ENCODE peak calls at places on chromosomes 5 and 9, in seven cellular contexts. A is HCT116, J is upper lobe of left lung, Y is K562, U is transverse colon, C is GM23338, E is HepG2. O is an unnamed sample. For H3K4me1, the result is how much of the 10 kb centered on the place peaks cover.

GRCh38 chr9:17422994-17423680 is 155.7 kb upstream of the SH3GL2 start:
- DNase-seq in A (no peak), J (no peak), Y (no peak), U (peak), C (no peak), E (no peak), O (no peak)

GRCh38 chr9:124350485-124351263 is 64.6 kb downstream of the PSMB7 start:
- DNase-seq in A (no peak), J (no peak), Y (no peak), U (no peak), C (no peak), E (peak), O (no peak)

GRCh38 chr5:136192526-136193395 is at the start of gene SMIM32:
- DNase-seq in A (no peak), J (peak), Y (no peak), U (peak), C (peak), E (peak), O (no peak)

GRCh38 chr9:93673271-93673843 is 97.0 kb downstream of the PHF2 start:
- DNase-seq in A (no peak), J (no peak), Y (no peak), U (peak), C (no peak), E (no peak), O (peak)

GRCh38 chr9:16293610-16294009 is 576.9 kb downstream of the BNC2 start:
- DNase-seq in A (no peak), J (no peak), Y (no peak), U (no peak), C (no peak), E (no peak), O (no peak)

GRCh38 chr5:74685979-74686631 is 1.1 kb downstream of the HEXB start:
- DNase-seq in A (no peak), J (no peak), Y (peak), U (no peak), C (no peak), E (no peak), O (no peak)

GRCh38 chr9:706606-707451 is 134.7 kb upstream of the DMRT1 start:
- DNase-seq in A (no peak), J (peak), Y (peak), U (peak), C (peak), E (peak), O (peak)

GRCh38 chr5:138849439-138849838 is 25.7 kb downstream of the LRRTM2 start:
- DNase-seq in A (no peak), J (no peak), Y (no peak), U (no peak), C (no peak), E (no peak), O (no peak)

GRCh38 chr5:102561894-102562760 is 63.3 kb upstream of the SLCO6A1 start:
- DNase-seq in A (peak), J (no peak), Y (peak), U (peak), C (peak), E (peak), O (no peak)

GRCh38 chr5:15992918-15993317 is 186.7 kb downstream of the MARCHF11 start:
- DNase-seq in A (no peak), J (no peak), Y (no peak), U (no peak), C (no peak), E (no peak), O (no peak)

GRCh38 chr9:108412755-108413154 is 443.0 kb downstream of the ACTL7B start:
- DNase-seq in A (no peak), J (no peak), Y (no peak), U (no peak), C (peak), E (no peak), O (no peak)

GRCh38 chr5:135670588-135670987 is 91.8 kb upstream of the CXCL14 start:
- DNase-seq in A (no peak), J (no peak), Y (no peak), U (no peak), C (no peak), E (no peak), O (no peak)

GRCh38 chr9:15873573-15874177 is 320.8 kb downstream of the CCDC171 start:
- DNase-seq in A (peak), J (no peak), Y (no peak), U (no peak), C (peak), E (peak), O (no peak)

GRCh38 chr9:121261107-121261460 is 6.9 kb upstream of the GSN start:
- DNase-seq in A (no peak), J (no peak), Y (no peak), U (no peak), C (peak), E (no peak), O (no peak)

GRCh38 chr5:51275428-51275827 is 107.8 kb upstream of the ISL1 start:
- DNase-seq in A (no peak), J (no peak), Y (no peak), U (no peak), C (no peak), E (no peak), O (no peak)

GRCh38 chr5:1483856-1484255 is 38.6 kb upstream of the SLC6A3 start:
- DNase-seq in A (no peak), J (peak), Y (no peak), U (no peak), C (no peak), E (no peak), O (no peak)

GRCh38 chr5:99773290-99773689 is 761.9 kb upstream of the FAM174A start:
- DNase-seq in A (no peak), J (no peak), Y (no peak), U (no peak), C (no peak), E (no peak), O (no peak)

GRCh38 chr9:79657891-79658290 is 86.1 kb downstream of the TLE4 start:
- DNase-seq in A (no peak), J (no peak), Y (no peak), U (no peak), C (no peak), E (no peak), O (no peak)

GRCh38 chr5:140372971-140373487 is 13.0 kb downstream of the SLC4A9 start:
- DNase-seq in A (peak), J (no peak), Y (peak), U (peak), C (peak), E (peak), O (peak)

GRCh38 chr9:127950513-127951210 is 13.0 kb upstream of the DPM2 start:
- DNase-seq in A (no peak), J (peak), Y (no peak), U (no peak), C (no peak), E (peak), O (no peak)

GRCh38 chr9:120909904-120910303 is 16.7 kb downstream of the TRAF1 start:
- DNase-seq in A (no peak), J (no peak), Y (no peak), U (no peak), C (no peak), E (no peak), O (no peak)

GRCh38 chr9:79613145-79613544 is 41.4 kb downstream of the TLE4 start:
- DNase-seq in A (no peak), J (no peak), Y (no peak), U (no peak), C (peak), E (no peak), O (no peak)

GRCh38 chr9:81585191-81585763 is 104.1 kb downstream of the TLE1 start:
- DNase-seq in A (no peak), J (no peak), Y (no peak), U (no peak), C (no peak), E (no peak), O (no peak)

GRCh38 chr5:158988987-158989624 is 110.6 kb downstream of the EBF1 start:
- DNase-seq in A (no peak), J (no peak), Y (no peak), U (no peak), C (no peak), E (no peak), O (no peak)

GRCh38 chr5:72067682-72068470 is 39.4 kb upstream of the MAP1B start:
- DNase-seq in A (peak), J (no peak), Y (peak), U (no peak), C (no peak), E (no peak), O (no peak)

GRCh38 chr9:129650680-129651235 is 8.8 kb upstream of the ASB6 start:
- DNase-seq in A (no peak), J (peak), Y (no peak), U (no peak), C (no peak), E (no peak), O (no peak)

GRCh38 chr5:107199756-107200155 is 471.0 kb downstream of the EFNA5 start:
- DNase-seq in A (no peak), J (no peak), Y (no peak), U (no peak), C (no peak), E (no peak), O (no peak)

GRCh38 chr9:93172646-93173364 is 11.1 kb upstream of the WNK2 start:
- DNase-seq in A (no peak), J (no peak), Y (no peak), U (no peak), C (no peak), E (no peak), O (no peak)

GRCh38 chr5:130520211-130520610 is 615.9 kb downstream of the CHSY3 start:
- DNase-seq in A (no peak), J (no peak), Y (no peak), U (no peak), C (peak), E (no peak), O (no peak)

GRCh38 chr9:77843088-77843985 is 188.3 kb downstream of the GNAQ start:
- DNase-seq in A (no peak), J (no peak), Y (peak), U (no peak), C (peak), E (no peak), O (no peak)

GRCh38 chr5:79774171-79774854 is 84.7 kb downstream of the CMYA5 start:
- DNase-seq in A (peak), J (peak), Y (peak), U (no peak), C (peak), E (peak), O (no peak)

GRCh38 chr5:141954193-141954592 is 3.8 kb downstream of the PCDH12 start:
- DNase-seq in A (no peak), J (no peak), Y (no peak), U (no peak), C (no peak), E (no peak), O (no peak)

GRCh38 chr5:142981886-142982820 is 212.0 kb downstream of the ARHGAP26 start:
- DNase-seq in A (no peak), J (no peak), Y (no peak), U (peak), C (peak), E (peak), O (peak)

GRCh38 chr5:94707359-94707758 is 88.9 kb downstream of the SLF1 start:
- DNase-seq in A (no peak), J (no peak), Y (no peak), U (no peak), C (peak), E (no peak), O (no peak)

GRCh38 chr9:90858505-90858904 is 56.9 kb downstream of the SYK start:
- DNase-seq in A (no peak), J (no peak), Y (no peak), U (no peak), C (no peak), E (no peak), O (no peak)

GRCh38 chr9:134433101-134433500 is 106.8 kb downstream of the RXRA start:
- DNase-seq in A (no peak), J (peak), Y (no peak), U (no peak), C (no peak), E (no peak), O (peak)

GRCh38 chr5:180824630-180825476 is 22.2 kb upstream of the MGAT1 start:
- DNase-seq in A (no peak), J (no peak), Y (no peak), U (no peak), C (no peak), E (no peak), O (no peak)

GRCh38 chr9:127899200-127899943 is at the start of gene ST6GALNAC6:
- DNase-seq in A (no peak), J (peak), Y (peak), U (peak), C (peak), E (no peak), O (peak)

GRCh38 chr5:41722359-41722950 is 147.8 kb downstream of the OXCT1 start:
- DNase-seq in A (no peak), J (no peak), Y (no peak), U (no peak), C (peak), E (no peak), O (no peak)

DNA sequence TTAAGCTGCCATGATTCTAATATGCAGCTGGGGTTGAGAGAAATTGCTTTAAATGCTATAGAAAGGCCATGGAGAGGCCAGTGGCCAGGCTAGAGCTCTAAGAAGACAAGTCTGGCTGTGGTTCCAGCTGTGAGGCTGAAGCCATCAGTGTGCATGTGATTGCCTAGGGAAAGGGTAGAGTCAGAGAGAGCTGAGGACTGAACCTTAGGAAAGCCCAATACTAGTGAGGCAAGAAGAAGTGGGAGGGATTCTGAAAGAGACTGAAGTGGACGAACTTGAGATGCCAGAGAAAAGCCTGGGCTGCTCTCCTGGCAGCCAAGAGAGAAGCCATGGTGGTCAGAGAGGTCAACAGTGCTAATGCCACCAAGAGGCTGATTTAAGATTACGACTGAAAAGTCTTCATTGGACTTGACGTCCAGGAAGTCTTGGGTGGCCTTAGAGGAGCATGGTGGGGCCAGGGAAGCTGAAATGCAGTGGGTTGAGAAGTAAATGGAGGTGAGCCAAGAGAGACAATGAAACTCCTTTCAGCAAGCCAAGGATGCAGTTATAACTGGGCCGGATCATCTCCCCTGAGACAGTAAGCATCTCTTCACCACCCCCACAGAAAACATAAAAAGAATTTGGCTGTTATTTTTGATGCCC is 133.2 kb downstream of the TMEM174 start:
- DNase-seq in A (no peak), J (no peak), Y (no peak), U (no peak), C (no peak), E (no peak), O (no peak)
- TF ChIP-seq POLR2AphosphoS5 in A (no peak), J (no peak), Y (no peak), U (no peak), C (no peak), E (no peak), O (no peak)

GRCh38 chr5:76691470-76692273 is 24.3 kb upstream of the F2R start:
- DNase-seq in A (no peak), J (no peak), Y (no peak), U (no peak), C (no peak), E (no peak), O (no peak)
- H3K4me1 ChIP-seq in A (under half), J (under half), Y (under half), U (under half), C (under half), E (under half), O (under half)

GRCh38 chr9:109817146-109817845 is 37.3 kb downstream of the PALM2AKAP2 start:
- DNase-seq in A (no peak), J (no peak), Y (no peak), U (no peak), C (no peak), E (no peak), O (no peak)

GRCh38 chr9:109821711-109822110 is 41.7 kb downstream of the PALM2AKAP2 start:
- DNase-seq in A (no peak), J (no peak), Y (no peak), U (no peak), C (no peak), E (no peak), O (no peak)

GRCh38 chr9:109815366-109815947 is 35.5 kb downstream of the PALM2AKAP2 start:
- DNase-seq in A (no peak), J (no peak), Y (no peak), U (no peak), C (no peak), E (peak), O (no peak)

GRCh38 chr9:109816490-109816889 is 36.5 kb downstream of the PALM2AKAP2 start:
- DNase-seq in A (peak), J (no peak), Y (no peak), U (no peak), C (no peak), E (peak), O (no peak)

GRCh38 chr9:109817846-109818472 is 38.0 kb downstream of the PALM2AKAP2 start:
- DNase-seq in A (peak), J (no peak), Y (peak), U (peak), C (peak), E (peak), O (peak)
- TF ChIP-seq POLR2AphosphoS5 in A (no peak), J (no peak), Y (no peak), U (peak), C (no peak), E (no peak), O (peak)

DNA sequence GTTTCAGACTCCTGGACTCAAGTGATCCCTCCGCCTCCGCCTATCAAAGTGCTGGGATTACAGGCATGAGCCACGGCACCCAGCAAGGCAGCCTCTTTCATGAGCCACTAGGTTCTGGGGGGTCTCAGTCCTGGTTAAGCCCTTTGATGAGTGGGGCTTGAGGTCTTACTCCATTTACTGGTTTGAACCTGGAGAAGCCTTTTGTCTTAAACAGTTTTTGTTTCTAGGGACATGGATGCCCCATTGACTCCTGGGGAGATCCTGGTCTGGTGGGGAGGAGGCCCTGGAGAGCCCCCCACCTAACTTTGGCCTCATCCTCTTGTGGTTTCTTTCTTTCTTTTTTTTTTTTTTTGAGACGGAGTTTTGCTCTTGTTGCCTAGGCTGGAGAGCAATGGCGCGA is 6.7 kb downstream of the PRRC2B start:
- DNase-seq in A (no peak), J (no peak), Y (peak), U (no peak), C (no peak), E (no peak), O (no peak)
- H3K4me1 ChIP-seq in A (under half), J (half or more), Y (under half), U (half or more), C (half or more), E (half or more), O (half or more)

GRCh38 chr9:125635888-125636287 is 71.1 kb downstream of the MAPKAP1 start:
- DNase-seq in A (no peak), J (no peak), Y (no peak), U (no peak), C (no peak), E (peak), O (no peak)
- TF ChIP-seq POLR2AphosphoS5 in A (no peak), J (no peak), Y (no peak), U (no peak), C (no peak), E (no peak), O (no peak)

GRCh38 chr9:85108806-85109205 is 439.3 kb downstream of the NTRK2 start:
- DNase-seq in A (no peak), J (no peak), Y (no peak), U (no peak), C (no peak), E (no peak), O (no peak)
- H3K4me1 ChIP-seq in A (under half), J (under half), Y (under half), U (under half), C (under half), E (under half), O (under half)

GRCh38 chr5:170287532-170287931 is 10.0 kb downstream of the LCP2 start:
- DNase-seq in A (no peak), J (no peak), Y (no peak), U (peak), C (no peak), E (no peak), O (no peak)
- TF ChIP-seq POLR2AphosphoS5 in A (no peak), J (peak), Y (no peak), U (peak), C (no peak), E (no peak), O (peak)

GRCh38 chr9:4684820-4685219 is 5.5 kb downstream of the CDC37L1 start:
- DNase-seq in A (no peak), J (no peak), Y (no peak), U (no peak), C (no peak), E (no peak), O (no peak)

GRCh38 chr9:4686112-4686511 is 6.7 kb downstream of the CDC37L1 start:
- DNase-seq in A (no peak), J (no peak), Y (peak), U (no peak), C (no peak), E (no peak), O (no peak)

GRCh38 chr9:4689687-4690104 is 10.3 kb downstream of the CDC37L1 start:
- DNase-seq in A (no peak), J (no peak), Y (no peak), U (no peak), C (no peak), E (no peak), O (no peak)

GRCh38 chr9:4689013-4689412 is 9.6 kb downstream of the CDC37L1 start:
- DNase-seq in A (no peak), J (no peak), Y (no peak), U (no peak), C (no peak), E (no peak), O (no peak)

GRCh38 chr9:4686584-4686983 is 7.2 kb downstream of the CDC37L1 start:
- DNase-seq in A (no peak), J (no peak), Y (no peak), U (no peak), C (no peak), E (no peak), O (no peak)
- H3K4me1 ChIP-seq in A (under half), J (under half), Y (under half), U (under half), C (under half), E (under half), O (half or more)

O was measured in stomach.